ENCODE peak calls at places on chromosomes 13 and 19, in nine cellular contexts. One of them, this sample, is unnamed.

GRCh38 chr13:94198666-94199065 is 280.8 kb downstream of the DCT start:
- DNase-seq in fibroblast of the aortic adventitia: no peak
- DNase-seq in lower lobe of right lung: no peak
- DNase-seq in endodermal cell: no peak
- DNase-seq in choroid plexus epithelial cell: peak; percentile 86
- DNase-seq in BE2C: no peak
- DNase-seq in body of pancreas: no peak
- DNase-seq in uterus: no peak
- DNase-seq in OCI-LY7: no peak
- DNase-seq in this sample: no peak

GRCh38 chr19:34832581-34833112 is 59.6 kb upstream of the ZNF599 start:
- DNase-seq in OCI-LY7: no peak
- DNase-seq in uterus: no peak
- DNase-seq in fibroblast of the aortic adventitia: no peak
- DNase-seq in body of pancreas: no peak
- DNase-seq in BE2C: no peak
- DNase-seq in endodermal cell: no peak
- DNase-seq in choroid plexus epithelial cell: no peak
- DNase-seq in lower lobe of right lung: no peak
- DNase-seq in this sample: no peak

GRCh38 chr13:106416645-106417044 is 118.8 kb downstream of the EFNB2 start:
- DNase-seq in uterus: no peak
- DNase-seq in OCI-LY7: no peak
- DNase-seq in fibroblast of the aortic adventitia: no peak
- DNase-seq in lower lobe of right lung: no peak
- DNase-seq in choroid plexus epithelial cell: no peak
- DNase-seq in body of pancreas: no peak
- DNase-seq in endodermal cell: no peak
- DNase-seq in BE2C: no peak
- DNase-seq in this sample: no peak

GRCh38 chr13:67971291-67971690 is 741.2 kb upstream of the PCDH9 start:
- DNase-seq in endodermal cell: no peak
- DNase-seq in uterus: no peak
- DNase-seq in BE2C: no peak
- DNase-seq in choroid plexus epithelial cell: no peak
- DNase-seq in lower lobe of right lung: no peak
- DNase-seq in fibroblast of the aortic adventitia: no peak
- DNase-seq in body of pancreas: no peak
- DNase-seq in OCI-LY7: no peak
- DNase-seq in this sample: no peak

GRCh38 chr13:70960841-70961443 is 852.7 kb upstream of the KLHL1 start:
- DNase-seq in uterus: no peak
- DNase-seq in lower lobe of right lung: no peak
- DNase-seq in choroid plexus epithelial cell: peak; percentile 68
- DNase-seq in OCI-LY7: peak; percentile 1
- DNase-seq in endodermal cell: no peak
- DNase-seq in body of pancreas: no peak
- DNase-seq in fibroblast of the aortic adventitia: peak; percentile 2
- DNase-seq in BE2C: peak; percentile 32
- DNase-seq in this sample: no peak

GRCh38 chr19:9854282-9854846 is 19.2 kb downstream of the PIN1 start:
- DNase-seq in body of pancreas: no peak
- DNase-seq in OCI-LY7: no peak
- DNase-seq in BE2C: no peak
- DNase-seq in fibroblast of the aortic adventitia: no peak
- DNase-seq in uterus: no peak
- DNase-seq in endodermal cell: no peak
- DNase-seq in choroid plexus epithelial cell: no peak
- DNase-seq in lower lobe of right lung: no peak
- DNase-seq in this sample: no peak

GRCh38 chr13:45451282-45451681 is 13.5 kb upstream of the COG3 start:
- DNase-seq in fibroblast of the aortic adventitia: no peak
- DNase-seq in OCI-LY7: no peak
- DNase-seq in endodermal cell: no peak
- DNase-seq in lower lobe of right lung: no peak
- DNase-seq in uterus: no peak
- DNase-seq in body of pancreas: no peak
- DNase-seq in choroid plexus epithelial cell: no peak
- DNase-seq in BE2C: no peak
- DNase-seq in this sample: no peak

GRCh38 chr19:1486720-1487575 is 3.2 kb downstream of the PCSK4 start:
- DNase-seq in uterus: no peak
- DNase-seq in choroid plexus epithelial cell: no peak
- DNase-seq in lower lobe of right lung: no peak
- DNase-seq in fibroblast of the aortic adventitia: no peak
- DNase-seq in body of pancreas: no peak
- DNase-seq in endodermal cell: no peak
- DNase-seq in OCI-LY7: no peak
- DNase-seq in BE2C: no peak
- DNase-seq in this sample: no peak

GRCh38 chr19:29858000-29858596 is 46.3 kb downstream of the CCNE1 start:
- DNase-seq in OCI-LY7: peak; percentile 55
- DNase-seq in uterus: no peak
- DNase-seq in body of pancreas: peak; percentile 61
- DNase-seq in choroid plexus epithelial cell: no peak
- DNase-seq in BE2C: peak; percentile 43
- DNase-seq in fibroblast of the aortic adventitia: no peak
- DNase-seq in lower lobe of right lung: no peak
- DNase-seq in endodermal cell: peak; percentile 90
- DNase-seq in this sample: peak; percentile 50

GRCh38 chr13:84570831-84571230 is 688.6 kb upstream of the SLITRK1 start:
- DNase-seq in BE2C: no peak
- DNase-seq in uterus: no peak
- DNase-seq in fibroblast of the aortic adventitia: peak; percentile 35
- DNase-seq in endodermal cell: no peak
- DNase-seq in OCI-LY7: no peak
- DNase-seq in choroid plexus epithelial cell: peak; percentile 18
- DNase-seq in lower lobe of right lung: no peak
- DNase-seq in body of pancreas: no peak
- DNase-seq in this sample: no peak

GRCh38 chr19:50717891-50718254 is 1.7 kb downstream of the SHANK1 start:
- DNase-seq in uterus: no peak
- DNase-seq in BE2C: no peak
- DNase-seq in fibroblast of the aortic adventitia: no peak
- DNase-seq in body of pancreas: no peak
- DNase-seq in choroid plexus epithelial cell: no peak
- DNase-seq in endodermal cell: no peak
- DNase-seq in lower lobe of right lung: no peak
- DNase-seq in OCI-LY7: no peak
- DNase-seq in this sample: no peak

GRCh38 chr19:7705387-7706187 is 3.7 kb upstream of the FCER2 start:
- DNase-seq in body of pancreas: peak; percentile 24
- DNase-seq in OCI-LY7: peak; percentile 71
- DNase-seq in BE2C: no peak
- DNase-seq in choroid plexus epithelial cell: no peak
- DNase-seq in fibroblast of the aortic adventitia: no peak
- DNase-seq in lower lobe of right lung: peak; percentile 72
- DNase-seq in endodermal cell: no peak
- DNase-seq in uterus: no peak
- DNase-seq in this sample: peak; percentile 44

GRCh38 chr19:51030631-51031030 is 4.2 kb downstream of the KLK12 start:
- DNase-seq in BE2C: no peak
- DNase-seq in lower lobe of right lung: no peak
- DNase-seq in endodermal cell: no peak
- DNase-seq in body of pancreas: no peak
- DNase-seq in fibroblast of the aortic adventitia: no peak
- DNase-seq in uterus: no peak
- DNase-seq in OCI-LY7: no peak
- DNase-seq in choroid plexus epithelial cell: no peak
- DNase-seq in this sample: no peak

GRCh38 chr13:95256086-95256485 is 45.2 kb downstream of the ABCC4 start:
- DNase-seq in fibroblast of the aortic adventitia: peak; percentile 87
- DNase-seq in lower lobe of right lung: no peak
- DNase-seq in BE2C: no peak
- DNase-seq in OCI-LY7: no peak
- DNase-seq in endodermal cell: no peak
- DNase-seq in uterus: no peak
- DNase-seq in body of pancreas: no peak
- DNase-seq in choroid plexus epithelial cell: peak; percentile 93
- DNase-seq in this sample: no peak

GRCh38 chr13:34300559-34300958 is 482.6 kb downstream of the RFC3 start:
- DNase-seq in endodermal cell: no peak
- DNase-seq in OCI-LY7: no peak
- DNase-seq in choroid plexus epithelial cell: peak; percentile 43
- DNase-seq in fibroblast of the aortic adventitia: no peak
- DNase-seq in BE2C: no peak
- DNase-seq in uterus: no peak
- DNase-seq in body of pancreas: no peak
- DNase-seq in lower lobe of right lung: no peak
- DNase-seq in this sample: no peak

GRCh38 chr13:114065926-114066774 is 66.3 kb downstream of the RASA3 start:
- DNase-seq in OCI-LY7: no peak
- DNase-seq in lower lobe of right lung: peak; percentile 51
- DNase-seq in fibroblast of the aortic adventitia: no peak
- DNase-seq in choroid plexus epithelial cell: no peak
- DNase-seq in endodermal cell: no peak
- DNase-seq in uterus: no peak
- DNase-seq in BE2C: no peak
- DNase-seq in body of pancreas: no peak
- DNase-seq in this sample: no peak

GRCh38 chr13:114064516-114065140 is 67.8 kb downstream of the RASA3 start:
- DNase-seq in lower lobe of right lung: peak; percentile 47
- DNase-seq in choroid plexus epithelial cell: peak; percentile 60
- DNase-seq in endodermal cell: no peak
- DNase-seq in BE2C: peak; percentile 60
- DNase-seq in uterus: peak; percentile 64
- DNase-seq in OCI-LY7: no peak
- DNase-seq in body of pancreas: no peak
- DNase-seq in fibroblast of the aortic adventitia: peak; percentile 61
- DNase-seq in this sample: peak; percentile 51

GRCh38 chr13:114066956-114067355 is 65.5 kb downstream of the RASA3 start:
- DNase-seq in endodermal cell: no peak
- DNase-seq in uterus: no peak
- DNase-seq in lower lobe of right lung: peak; percentile 36
- DNase-seq in BE2C: no peak
- DNase-seq in OCI-LY7: no peak
- DNase-seq in fibroblast of the aortic adventitia: no peak
- DNase-seq in body of pancreas: no peak
- DNase-seq in choroid plexus epithelial cell: no peak
- DNase-seq in this sample: no peak

GRCh38 chr13:114063545-114064515 is 68.6 kb downstream of the RASA3 start:
- DNase-seq in fibroblast of the aortic adventitia: peak; percentile 71
- DNase-seq in endodermal cell: no peak
- DNase-seq in choroid plexus epithelial cell: peak; percentile 62
- DNase-seq in body of pancreas: peak; percentile 31
- DNase-seq in uterus: peak; percentile 76
- DNase-seq in OCI-LY7: no peak
- DNase-seq in BE2C: no peak
- DNase-seq in lower lobe of right lung: peak; percentile 85
- DNase-seq in this sample: peak; percentile 68

DNA sequence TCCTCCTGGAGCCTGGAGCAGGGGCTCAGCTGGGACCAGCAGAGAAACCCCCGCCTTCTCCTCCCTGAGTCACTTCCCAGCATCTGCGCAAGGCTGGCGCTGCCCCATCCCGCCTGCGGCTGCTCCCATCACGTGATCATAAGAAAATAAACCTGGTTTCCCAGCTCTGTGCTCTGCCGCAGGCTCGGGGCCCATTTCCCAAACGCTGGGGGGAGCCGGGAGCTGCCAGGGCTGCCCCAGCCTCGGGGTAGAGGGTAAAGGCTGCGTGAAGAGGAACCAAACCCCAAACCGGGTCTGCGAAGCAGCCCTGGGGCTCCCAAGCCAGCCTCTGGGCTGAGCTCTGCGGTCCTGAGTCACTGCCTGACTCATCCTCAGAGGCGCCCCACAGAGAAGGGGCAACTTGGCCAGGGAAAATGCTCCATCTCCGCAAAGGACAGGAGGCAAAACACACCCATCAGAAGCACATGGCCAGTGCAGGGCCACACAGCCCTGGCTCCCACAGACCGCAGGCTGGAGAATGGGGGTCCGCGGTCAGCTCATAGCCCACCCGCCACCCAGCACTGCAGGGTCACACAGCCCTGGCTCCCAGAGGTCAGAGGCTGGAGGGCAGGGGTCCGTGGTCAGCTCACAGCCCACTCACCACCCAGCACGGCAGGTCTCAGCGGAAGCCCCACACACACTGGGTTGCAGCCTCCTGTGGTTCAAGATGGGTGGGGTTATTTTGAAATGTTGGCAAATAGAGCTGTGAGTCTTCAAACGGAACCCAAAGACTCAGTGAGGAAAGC is 67.1 kb downstream of the RASA3 start:
- DNase-seq in fibroblast of the aortic adventitia: peak; percentile 98
- DNase-seq in OCI-LY7: no peak
- DNase-seq in body of pancreas: peak; percentile 80
- DNase-seq in lower lobe of right lung: peak; percentile 83
- DNase-seq in choroid plexus epithelial cell: peak; percentile 99
- DNase-seq in endodermal cell: peak; percentile 93
- DNase-seq in uterus: peak; percentile 90
- DNase-seq in BE2C: peak; percentile 92
- DNase-seq in this sample: peak; percentile 79
- H3K4me3 ChIP-seq in fibroblast of the aortic adventitia: peak overlapping the region; percentile 64
- H3K4me3 ChIP-seq in OCI-LY7: no peak overlapping the region
- H3K4me3 ChIP-seq in body of pancreas: no peak overlapping the region
- H3K4me3 ChIP-seq in lower lobe of right lung: peak overlapping the region; percentile 44
- H3K4me3 ChIP-seq in choroid plexus epithelial cell: peak overlapping the region; percentile 24
- H3K4me3 ChIP-seq in endodermal cell: no peak overlapping the region
- H3K4me3 ChIP-seq in uterus: peak overlapping the region; percentile 35
- H3K4me3 ChIP-seq in BE2C: peak overlapping the region; percentile 46
- H3K4me3 ChIP-seq in this sample: peak overlapping the region; percentile 40

GRCh38 chr13:97246596-97246995 is 24.5 kb downstream of the MBNL2 start:
- DNase-seq in body of pancreas: no peak
- DNase-seq in choroid plexus epithelial cell: no peak
- DNase-seq in lower lobe of right lung: no peak
- DNase-seq in OCI-LY7: no peak
- DNase-seq in BE2C: no peak
- DNase-seq in uterus: no peak
- DNase-seq in endodermal cell: no peak
- DNase-seq in fibroblast of the aortic adventitia: no peak
- DNase-seq in this sample: no peak
- H3K4me3 ChIP-seq in body of pancreas: no peak overlapping the region
- H3K4me3 ChIP-seq in choroid plexus epithelial cell: no peak overlapping the region
- H3K4me3 ChIP-seq in lower lobe of right lung: no peak overlapping the region
- H3K4me3 ChIP-seq in OCI-LY7: no peak overlapping the region
- H3K4me3 ChIP-seq in BE2C: no peak overlapping the region
- H3K4me3 ChIP-seq in uterus: no peak overlapping the region
- H3K4me3 ChIP-seq in endodermal cell: no peak overlapping the region
- H3K4me3 ChIP-seq in fibroblast of the aortic adventitia: peak overlapping the region; percentile 48
- H3K4me3 ChIP-seq in this sample: no peak overlapping the region

GRCh38 chr13:43071824-43072223 is 48.4 kb downstream of the DNAJC15 start:
- DNase-seq in choroid plexus epithelial cell: no peak
- DNase-seq in body of pancreas: no peak
- DNase-seq in endodermal cell: no peak
- DNase-seq in uterus: no peak
- DNase-seq in OCI-LY7: no peak
- DNase-seq in fibroblast of the aortic adventitia: no peak
- DNase-seq in BE2C: no peak
- DNase-seq in lower lobe of right lung: no peak
- DNase-seq in this sample: no peak
- H3K4me3 ChIP-seq in choroid plexus epithelial cell: no peak overlapping the region
- H3K4me3 ChIP-seq in body of pancreas: no peak overlapping the region
- H3K4me3 ChIP-seq in endodermal cell: peak overlapping the region; percentile 61
- H3K4me3 ChIP-seq in uterus: no peak overlapping the region
- H3K4me3 ChIP-seq in OCI-LY7: no peak overlapping the region
- H3K4me3 ChIP-seq in fibroblast of the aortic adventitia: no peak overlapping the region
- H3K4me3 ChIP-seq in BE2C: no peak overlapping the region
- H3K4me3 ChIP-seq in lower lobe of right lung: no peak overlapping the region
- H3K4me3 ChIP-seq in this sample: no peak overlapping the region

DNA sequence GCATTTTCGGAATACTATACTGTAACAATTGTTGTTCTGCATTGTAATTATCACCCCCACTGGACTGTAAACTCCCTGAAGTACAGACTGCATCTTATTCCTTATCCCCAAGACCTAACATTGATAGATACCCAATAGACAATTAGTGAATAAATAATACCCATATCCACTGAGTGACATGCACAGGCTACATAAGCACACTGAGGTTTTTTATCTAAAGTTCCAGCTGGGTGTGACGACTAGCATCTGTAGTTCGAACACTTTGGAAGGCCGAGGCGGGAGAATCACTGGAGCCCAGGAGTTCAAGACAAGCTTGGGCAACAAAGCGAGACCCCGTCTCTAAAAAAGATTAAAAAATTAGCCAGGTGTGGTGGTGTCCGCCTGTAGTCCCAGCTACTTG is 2.5 kb downstream of the KPNA3 start:
- DNase-seq in fibroblast of the aortic adventitia: no peak
- DNase-seq in endodermal cell: no peak
- DNase-seq in OCI-LY7: no peak
- DNase-seq in BE2C: no peak
- DNase-seq in lower lobe of right lung: no peak
- DNase-seq in uterus: no peak
- DNase-seq in body of pancreas: no peak
- DNase-seq in choroid plexus epithelial cell: no peak
- DNase-seq in this sample: no peak
- H3K4me3 ChIP-seq in fibroblast of the aortic adventitia: no peak overlapping the region
- H3K4me3 ChIP-seq in endodermal cell: peak overlapping the region; percentile 98
- H3K4me3 ChIP-seq in OCI-LY7: peak overlapping the region; percentile 75
- H3K4me3 ChIP-seq in BE2C: no peak overlapping the region
- H3K4me3 ChIP-seq in lower lobe of right lung: no peak overlapping the region
- H3K4me3 ChIP-seq in uterus: no peak overlapping the region
- H3K4me3 ChIP-seq in body of pancreas: no peak overlapping the region
- H3K4me3 ChIP-seq in choroid plexus epithelial cell: no peak overlapping the region
- H3K4me3 ChIP-seq in this sample: no peak overlapping the region